ENCODE peak calls at places on chromosomes 11 and 22, in eight cellular contexts. Q is pancreas; C is mesenchymal stem cell; Z is CD4-positive, alpha-beta memory T cell; O is IMR-90; S is right lobe of liver; Y is neural progenitor cell; D is OCI-LY7. M is an unnamed sample.

GRCh38 chr11:111938687-111939160 is 1.6 kb downstream of the DIXDC1 start:
- DNase-seq in Y (peak; percentile 40), Q (no peak), D (peak; percentile 67), Z (peak; percentile 7), O (peak; percentile 63), C (peak; percentile 81), S (no peak), M (peak; percentile 49)

GRCh38 chr11:69965821-69966582 is 112.1 kb upstream of the ANO1 start:
- DNase-seq in Y (no peak), S (no peak), D (no peak), Z (no peak), C (no peak), O (no peak), Q (no peak), M (no peak)

GRCh38 chr11:70054020-70054419 is 24.1 kb upstream of the ANO1 start:
- DNase-seq in C (no peak), O (no peak), S (no peak), Z (no peak), Y (no peak), Q (no peak), D (no peak), M (no peak)

GRCh38 chr11:73862971-73863370 is 13.7 kb downstream of the COA4 start:
- DNase-seq in Y (no peak), Q (no peak), Z (no peak), O (no peak), S (no peak), C (no peak), D (no peak), M (no peak)

GRCh38 chr22:22666307-22667091 is 22.1 kb downstream of the GGTLC2 start:
- DNase-seq in C (no peak), D (peak; percentile 75), Z (no peak), Q (peak; percentile 60), S (peak; percentile 58), Y (peak; percentile 70), O (peak; percentile 46), M (peak; percentile 29)

GRCh38 chr11:2796508-2797180 is 88.9 kb downstream of the CDKN1C start:
- DNase-seq in Q (no peak), Y (no peak), C (no peak), O (no peak), S (peak; percentile 10), Z (no peak), D (no peak), M (no peak)

GRCh38 chr11:75264356-75264755 is 23.8 kb downstream of the TPBGL start:
- DNase-seq in Q (no peak), Y (peak; percentile 1), C (no peak), Z (no peak), D (no peak), S (no peak), O (no peak), M (no peak)

GRCh38 chr22:23182289-23183106 is 2.2 kb downstream of the BCR start:
- DNase-seq in D (peak; percentile 52), Y (peak; percentile 50), O (peak; percentile 19), S (no peak), C (peak; percentile 37), Q (no peak), Z (peak; percentile 41), M (no peak)

GRCh38 chr11:10097615-10098014 is 196.4 kb downstream of the SBF2 start:
- DNase-seq in C (no peak), Z (no peak), Q (no peak), O (no peak), Y (no peak), S (no peak), D (no peak), M (no peak)
- H3K27ac ChIP-seq in C (no peak overlapping the region), Z (no peak overlapping the region), Q (no peak overlapping the region), O (no peak overlapping the region), Y (no peak overlapping the region), S (no peak overlapping the region), D (no peak overlapping the region), M (no peak overlapping the region)

DNA sequence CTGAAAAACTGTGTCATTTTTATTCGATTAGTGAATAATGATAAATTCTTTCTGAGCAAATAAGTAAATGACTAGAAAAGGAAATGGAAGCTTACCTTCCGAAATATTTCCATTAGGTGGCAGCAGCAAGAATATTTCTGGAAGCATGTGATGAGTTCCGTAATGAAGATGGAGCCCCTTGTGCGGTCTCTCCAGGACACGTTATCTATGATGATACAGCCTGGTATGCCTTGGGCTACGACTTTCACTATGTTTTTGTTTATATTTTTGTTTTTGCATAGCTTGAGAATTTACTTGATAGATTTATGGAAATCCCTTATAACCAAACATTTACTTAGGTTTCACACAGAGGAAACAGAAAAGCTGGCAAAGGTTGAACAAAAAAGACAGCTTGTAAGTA is 25.7 kb downstream of the CASP5 start:
- DNase-seq in D (no peak), Z (no peak), Y (no peak), Q (no peak), C (peak; percentile 70), O (no peak), S (no peak), M (no peak)
- H3K36me3 ChIP-seq in D (no peaks in the 10 kb centered on the region), Z (no peaks in the 10 kb centered on the region), Y (no peaks in the 10 kb centered on the region), Q (no peaks in the 10 kb centered on the region), C (no peaks in the 10 kb centered on the region), O (no peaks in the 10 kb centered on the region), S (no peaks in the 10 kb centered on the region), M (no peaks in the 10 kb centered on the region)

DNA sequence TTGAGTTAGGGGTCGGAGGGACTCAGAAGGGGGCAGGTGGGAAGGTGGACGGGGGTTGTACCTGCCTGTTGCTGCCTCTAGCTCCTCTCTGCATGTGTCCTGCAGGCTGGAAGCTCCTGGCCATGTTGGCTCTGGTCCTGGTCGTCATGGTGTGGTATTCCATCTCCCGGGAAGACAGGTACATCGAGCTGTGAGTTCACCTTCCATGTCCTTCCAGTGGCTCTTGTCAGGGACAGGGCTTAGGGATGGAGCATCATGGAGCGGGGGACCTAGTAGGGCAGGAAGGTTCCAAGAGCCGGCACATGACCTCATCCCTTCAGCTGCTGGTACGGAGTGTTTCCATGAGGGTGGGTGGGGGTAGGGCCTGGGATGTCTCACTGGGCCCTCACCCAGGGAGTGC is 50.9 kb downstream of the ST3GAL4 start:
- DNase-seq in Z (no peak), D (no peak), C (no peak), Q (no peak), Y (no peak), S (no peak), O (no peak), M (no peak)
- H3K27ac ChIP-seq in Z (no peak overlapping the region), D (no peak overlapping the region), C (no peak overlapping the region), Q (no peak overlapping the region), Y (no peak overlapping the region), S (no peak overlapping the region), O (no peak overlapping the region), M (no peak overlapping the region)

GRCh38 chr11:118633979-118634378 is 26.6 kb downstream of the PHLDB1 start:
- DNase-seq in Q (no peak), Z (no peak), D (no peak), O (peak; percentile 44), Y (peak; percentile 4), S (no peak), C (peak; percentile 59), M (no peak)
- H3K36me3 ChIP-seq in Q (no peaks in the 10 kb centered on the region), Z (no peaks in the 10 kb centered on the region), D (no peaks in the 10 kb centered on the region), O (peaks cover 87% of the 10 kb centered on the region), Y (no peaks in the 10 kb centered on the region), S (no peaks in the 10 kb centered on the region), C (peaks cover 94% of the 10 kb centered on the region), M (peaks cover 96% of the 10 kb centered on the region)